ENCODE peak calls at places on chromosomes 4 and X, in five cellular contexts. S is neuronal stem cell; D is tibial artery; N is CD8-positive, alpha-beta T cell; L is cardiac fibroblast. P is an unnamed sample.

GRCh38 chrX:46228389-46228788 is 316.8 kb downstream of the ZNF674 start:
- DNase-seq in S (no peak), D (no peak), N (no peak), L (no peak), P (no peak)

GRCh38 chr4:186881521-186882220 is 158.0 kb upstream of the FAT1 start:
- DNase-seq in S (no peak), D (no peak), N (no peak), L (no peak), P (no peak)

GRCh38 chr4:11669156-11669555 is 240.5 kb upstream of the HS3ST1 start:
- DNase-seq in S (no peak), D (no peak), N (no peak), L (no peak), P (no peak)

GRCh38 chrX:63917296-63917695 is 132.3 kb upstream of the ARHGEF9 start:
- DNase-seq in S (no peak), D (no peak), N (no peak), L (no peak), P (no peak)

GRCh38 chr4:163528618-163529017 is 34.1 kb downstream of the TMA16 start:
- DNase-seq in S (no peak), D (no peak), N (no peak), L (no peak), P (no peak)

GRCh38 chr4:56976878-56977320 is 507 bp downstream of the NOA1 start:
- DNase-seq in S (peak; percentile 29), D (peak; percentile 72), N (peak; percentile 16), L (no peak), P (peak; percentile 64)

GRCh38 chr4:1201851-1202525 is 29.6 kb upstream of the SPON2 start:
- DNase-seq in S (no peak), D (peak; percentile 73), N (peak; percentile 66), L (peak; percentile 90), P (no peak)

GRCh38 chrX:101744085-101744484 is 84.4 kb upstream of the ARMCX2 start:
- DNase-seq in S (no peak), D (no peak), N (no peak), L (peak; percentile 3), P (no peak)

GRCh38 chr4:128859887-128860774 is 50.6 kb downstream of the JADE1 start:
- DNase-seq in S (no peak), D (no peak), N (no peak), L (peak; percentile 67), P (peak; percentile 33)

GRCh38 chr4:186557486-186557885 is 2.1 kb upstream of the MTNR1A start:
- DNase-seq in S (no peak), D (no peak), N (no peak), L (peak; percentile 7), P (no peak)

GRCh38 chr4:4185528-4185927 is 41.2 kb downstream of the OTOP1 start:
- DNase-seq in S (no peak), D (no peak), N (no peak), L (no peak), P (no peak)

GRCh38 chr4:132108784-132109183 is 1040.3 kb upstream of the PCDH10 start:
- DNase-seq in S (no peak), D (no peak), N (no peak), L (peak; percentile 26), P (no peak)

GRCh38 chrX:65127804-65128203 is 151.6 kb upstream of the ZC4H2 start:
- DNase-seq in S (no peak), D (no peak), N (no peak), L (no peak), P (no peak)

GRCh38 chr4:163042306-163042705 is 124.4 kb downstream of the NAF1 start:
- DNase-seq in S (no peak), D (no peak), N (no peak), L (no peak), P (no peak)

GRCh38 chr4:149911371-149911770 is 95.7 kb upstream of the IQCM start:
- DNase-seq in S (no peak), D (no peak), N (no peak), L (no peak), P (no peak)

GRCh38 chr4:187124311-187124710 is 400.7 kb upstream of the FAT1 start:
- DNase-seq in S (peak; percentile 6), D (no peak), N (no peak), L (no peak), P (peak; percentile 57)

GRCh38 chr4:168152837-168153500 is 60.6 kb downstream of the ANXA10 start:
- DNase-seq in S (no peak), D (no peak), N (no peak), L (no peak), P (no peak)
- H3K4me3 ChIP-seq in S (no peak overlapping the region), D (no peak overlapping the region), N (no peak overlapping the region), L (no peak overlapping the region), P (no peak overlapping the region)

GRCh38 chr4:140091305-140091704 is 62.7 kb downstream of the MAML3 start:
- DNase-seq in S (no peak), D (no peak), N (no peak), L (no peak), P (no peak)
- H3K4me3 ChIP-seq in S (no peak overlapping the region), D (no peak overlapping the region), N (no peak overlapping the region), L (no peak overlapping the region), P (no peak overlapping the region)

DNA sequence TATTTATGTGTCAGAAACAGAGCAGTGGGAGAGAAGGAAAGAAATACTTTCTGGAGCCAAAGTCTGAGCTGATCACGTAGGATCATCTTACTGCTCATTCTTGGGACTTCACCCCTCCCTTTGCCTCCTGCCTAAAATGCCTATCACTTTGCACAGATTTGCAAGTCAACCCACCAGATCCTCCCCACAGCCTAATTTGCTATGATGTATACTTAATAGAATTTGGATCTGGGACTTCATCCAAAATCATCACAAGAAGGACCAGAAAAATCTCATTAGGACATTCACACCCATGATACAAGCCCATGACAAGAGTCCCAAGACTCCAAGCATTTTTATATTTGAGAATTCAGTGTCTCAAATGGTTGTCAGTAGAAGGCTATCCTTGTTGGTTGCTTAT is 290.2 kb downstream of the FBXW7 start:
- DNase-seq in S (no peak), D (no peak), N (no peak), L (no peak), P (no peak)
- H3K4me3 ChIP-seq in S (no peak overlapping the region), D (no peak overlapping the region), N (no peak overlapping the region), L (no peak overlapping the region), P (no peak overlapping the region)

GRCh38 chrX:132068405-132068804 is 45.3 kb downstream of the STK26 start:
- DNase-seq in S (no peak), D (no peak), N (no peak), L (no peak), P (no peak)
- H3K4me3 ChIP-seq in S (no peak overlapping the region), D (no peak overlapping the region), N (no peak overlapping the region), L (no peak overlapping the region), P (no peak overlapping the region)

DNA sequence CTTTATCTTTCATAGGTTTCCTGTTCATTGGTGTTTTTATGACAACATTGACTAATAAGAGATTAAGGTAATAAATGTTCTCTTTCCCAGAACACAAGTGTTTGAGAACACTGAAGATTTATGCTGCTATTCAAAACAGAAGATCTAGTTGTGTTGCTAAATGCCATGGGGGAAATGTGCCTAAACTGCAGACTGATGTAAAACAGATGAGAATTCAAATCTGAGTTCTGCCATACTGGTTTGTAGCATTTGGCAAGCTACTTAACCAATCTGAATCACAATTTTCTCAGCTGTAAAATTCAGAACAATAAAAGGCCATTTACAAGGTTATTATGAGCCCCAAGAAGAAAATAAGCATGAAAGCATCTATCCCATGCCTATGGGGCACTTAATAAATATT is 2.3 kb downstream of the SLC10A6 start:
- DNase-seq in S (no peak), D (no peak), N (no peak), L (peak; percentile 8), P (no peak)
- H3K4me3 ChIP-seq in S (no peak overlapping the region), D (no peak overlapping the region), N (no peak overlapping the region), L (no peak overlapping the region), P (no peak overlapping the region)

GRCh38 chr4:188372856-188373255 is 233.6 kb downstream of the TRIML1 start:
- DNase-seq in S (no peak), D (no peak), N (no peak), L (peak; percentile 32), P (peak; percentile 28)
- H3K4me3 ChIP-seq in S (no peak overlapping the region), D (no peak overlapping the region), N (no peak overlapping the region), L (no peak overlapping the region), P (no peak overlapping the region)

DNA sequence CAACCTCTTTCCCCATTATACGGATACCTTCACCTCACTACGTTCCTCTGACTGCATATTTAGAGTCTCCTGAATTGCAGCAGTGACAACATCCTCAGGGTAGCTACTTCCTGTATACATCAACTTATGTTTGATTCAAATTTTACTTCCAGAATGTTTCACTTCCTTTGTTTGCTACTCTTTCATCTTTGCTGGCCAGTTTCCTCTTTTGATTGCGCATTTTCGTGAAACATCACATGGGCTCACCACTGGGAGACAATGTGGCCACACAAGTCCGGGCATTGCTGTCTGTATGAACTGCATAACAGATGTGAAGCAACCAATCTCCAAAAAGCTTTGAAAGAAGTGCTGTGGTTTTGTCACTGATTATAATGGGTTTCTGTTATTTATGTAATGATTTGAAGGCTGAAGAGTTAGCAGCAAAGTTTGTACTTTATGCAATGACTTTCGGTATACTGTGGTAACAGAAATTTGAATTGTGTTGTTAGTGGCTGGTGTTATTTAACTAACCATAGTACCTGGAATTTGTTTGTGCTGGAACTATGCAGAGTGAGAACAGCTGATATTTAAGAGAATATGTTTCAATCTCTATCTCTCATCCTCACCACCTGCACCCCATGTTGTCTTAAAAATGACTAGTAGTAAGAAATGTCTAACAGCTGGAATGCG is 7.4 kb downstream of the SNCA start:
- DNase-seq in S (no peak), D (no peak), N (no peak), L (peak; percentile 31), P (no peak)
- H3K4me3 ChIP-seq in S (no peak overlapping the region), D (no peak overlapping the region), N (no peak overlapping the region), L (no peak overlapping the region), P (no peak overlapping the region)

DNA sequence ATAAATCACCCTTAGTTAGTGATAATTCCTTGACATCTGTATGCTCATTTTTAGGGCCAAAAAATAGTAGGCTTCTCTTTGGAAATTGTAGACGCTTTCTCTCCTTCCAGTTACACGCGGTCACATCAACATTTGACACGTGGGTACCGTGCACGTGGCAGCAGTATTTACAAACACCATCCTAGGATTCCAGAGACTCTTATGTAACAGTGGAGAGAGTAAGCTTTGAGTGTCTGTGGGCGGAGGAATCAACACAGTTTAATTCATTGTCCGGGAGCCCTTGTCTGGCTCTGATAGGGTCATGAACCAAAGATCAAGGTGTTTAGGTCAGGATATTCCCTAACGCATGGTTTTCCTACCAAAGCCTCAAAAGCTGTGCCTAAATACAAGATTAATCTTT is 12.2 kb downstream of the TET2 start:
- DNase-seq in S (no peak), D (no peak), N (no peak), L (peak; percentile 35), P (peak; percentile 50)
- H3K4me3 ChIP-seq in S (no peak overlapping the region), D (no peak overlapping the region), N (no peak overlapping the region), L (no peak overlapping the region), P (no peak overlapping the region)

DNA sequence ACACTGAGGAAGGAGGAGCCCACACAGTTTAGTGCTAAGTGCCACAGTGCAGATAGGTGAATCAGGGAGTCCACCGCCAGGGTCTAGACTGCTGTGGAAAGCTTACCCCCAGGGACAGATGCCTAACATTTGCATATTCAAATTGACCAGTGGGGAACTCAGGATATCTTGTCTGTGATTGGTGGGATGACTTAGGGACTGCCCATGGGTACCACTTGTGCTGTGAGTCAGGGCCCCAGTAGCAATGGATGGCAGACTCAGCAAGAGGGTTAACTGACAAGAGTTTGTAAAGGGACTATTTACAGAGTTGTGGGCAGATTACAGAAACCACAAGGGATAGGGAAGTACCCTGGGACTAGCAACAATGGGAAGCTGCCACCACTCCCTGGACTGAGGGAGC is 282.1 kb downstream of the BCOR start:
- DNase-seq in S (no peak), D (no peak), N (no peak), L (peak; percentile 11), P (no peak)
- H3K4me3 ChIP-seq in S (no peak overlapping the region), D (no peak overlapping the region), N (no peak overlapping the region), L (no peak overlapping the region), P (no peak overlapping the region)

P was measured in neural progenitor cell.